ENCODE peak calls at places on chromosomes 5 and 9, in five cellular contexts. Q is fibroblast of lung, Z is endodermal cell, W is psoas muscle, J is A549. L is an unnamed sample.
A peak's percentile ranks its signal among the peaks of the same experiment; 100 is the strongest.

GRCh38 chr9:127426756-127427155 is 2.6 kb downstream of the ZNF79 start:
- DNase-seq in W (no peak), Q (no peak), Z (no peak), J (no peak), L (no peak)

GRCh38 chr9:124381073-124381945 is 33.9 kb downstream of the PSMB7 start:
- DNase-seq in Q (peak; percentile 65), W (no peak), Z (no peak), J (no peak), L (no peak)

GRCh38 chr5:156826150-156826549 is 23.9 kb upstream of the PPP1R2B start:
- DNase-seq in W (no peak), Q (no peak), Z (no peak), J (no peak), L (no peak)

GRCh38 chr5:59407967-59408366 is 485.6 kb downstream of the PDE4D start:
- DNase-seq in Q (no peak), J (no peak), Z (no peak), W (no peak), L (no peak)

GRCh38 chr5:118875131-118875530 is 113.2 kb downstream of the DTWD2 start:
- DNase-seq in W (no peak), J (no peak), Z (no peak), Q (no peak), L (no peak)

GRCh38 chr5:115069087-115069968 is 100.4 kb downstream of the TRIM36 start:
- DNase-seq in J (peak; percentile 33), Z (peak; percentile 79), W (no peak), Q (peak; percentile 45), L (peak; percentile 3)

GRCh38 chr9:89635007-89635742 is 30.4 kb downstream of the GADD45G start:
- DNase-seq in Q (peak; percentile 89), W (no peak), J (no peak), Z (no peak), L (no peak)

GRCh38 chr5:80711938-80712337 is 57.2 kb upstream of the DHFR start:
- DNase-seq in W (no peak), J (peak; percentile 31), Q (peak; percentile 19), Z (peak; percentile 85), L (no peak)

GRCh38 chr9:34383904-34384303 is 7.2 kb upstream of the MYORG start:
- DNase-seq in J (no peak), Z (no peak), Q (no peak), W (no peak), L (no peak)

GRCh38 chr5:181221105-181221791 is 1.8 kb upstream of the TRIM41 start:
- DNase-seq in Q (no peak), W (no peak), J (no peak), Z (no peak), L (no peak)

GRCh38 chr9:137149942-137150484 is 11.1 kb downstream of the GRIN1 start:
- DNase-seq in W (peak; percentile 42), J (peak; percentile 71), Z (no peak), Q (no peak), L (no peak)

GRCh38 chr5:111699976-111700375 is 57.0 kb downstream of the NREP start:
- DNase-seq in W (no peak), Q (peak; percentile 56), J (no peak), Z (no peak), L (no peak)

GRCh38 chr9:131020862-131021261 is 11.9 kb downstream of the LAMC3 start:
- DNase-seq in Z (no peak), J (no peak), W (no peak), Q (no peak), L (no peak)

GRCh38 chr9:115098226-115098965 is 19.6 kb downstream of the TNC start:
- DNase-seq in Q (peak; percentile 67), J (no peak), Z (no peak), W (no peak), L (no peak)

GRCh38 chr5:61256474-61256873 is 75.6 kb upstream of the ZSWIM6 start:
- DNase-seq in Z (no peak), W (no peak), J (no peak), Q (peak; percentile 16), L (no peak)

GRCh38 chr9:75039804-75040203 is 11.7 kb upstream of the CARNMT1 start:
- DNase-seq in Q (no peak), W (no peak), J (no peak), Z (no peak), L (no peak)

GRCh38 chr5:142674438-142675210 is 11.3 kb downstream of the FGF1 start:
- DNase-seq in Q (peak; percentile 91), J (no peak), Z (peak; percentile 37), W (peak; percentile 64), L (no peak)

GRCh38 chr9:131411719-131412681 is 18.1 kb downstream of the PRRC2B start:
- DNase-seq in W (no peak), Q (no peak), Z (no peak), J (no peak), L (no peak)

GRCh38 chr5:53922508-53923498 is 362.4 kb downstream of the NDUFS4 start:
- DNase-seq in J (no peak), Q (no peak), W (no peak), Z (no peak), L (no peak)

GRCh38 chr5:172450861-172451695 is 3.2 kb downstream of the SH3PXD2B start:
- DNase-seq in Z (peak; percentile 87), Q (no peak), W (no peak), J (peak; percentile 71), L (peak; percentile 51)

GRCh38 chr9:98442114-98442513 is 186.7 kb upstream of the TBC1D2 start:
- DNase-seq in Q (no peak), J (no peak), W (no peak), Z (peak; percentile 68), L (no peak)

GRCh38 chr9:75866273-75866871 is 24.1 kb upstream of the PCSK5 start:
- DNase-seq in Q (peak; percentile 25), J (no peak), Z (peak; percentile 72), W (no peak), L (no peak)

GRCh38 chr5:44511596-44511995 is 122.4 kb upstream of the FGF10 start:
- DNase-seq in W (no peak), Q (no peak), Z (peak; percentile 49), J (no peak), L (no peak)

GRCh38 chr9:107102011-107102410 is 181.1 kb upstream of the RAD23B start:
- DNase-seq in W (no peak), Q (no peak), Z (no peak), J (no peak), L (no peak)

GRCh38 chr5:174601937-174602336 is 122.4 kb upstream of the MSX2 start:
- DNase-seq in Q (peak; percentile 29), W (no peak), Z (no peak), J (no peak), L (no peak)

GRCh38 chr9:78674874-78675273 is 377.9 kb downstream of the PSAT1 start:
- DNase-seq in J (no peak), W (no peak), Q (no peak), Z (no peak), L (no peak)

GRCh38 chr9:101418518-101419111 is 17.0 kb downstream of the ALDOB start:
- DNase-seq in Z (no peak), W (no peak), J (no peak), Q (peak; percentile 40), L (no peak)

GRCh38 chr9:70427161-70427945 is 12.9 kb upstream of the KLF9 start:
- DNase-seq in Z (no peak), Q (peak; percentile 16), J (no peak), W (no peak), L (no peak)

GRCh38 chr9:18359335-18359734 is 114.6 kb upstream of the ADAMTSL1 start:
- DNase-seq in W (no peak), Z (no peak), Q (peak; percentile 93), J (no peak), L (no peak)

GRCh38 chr9:111970827-111971226 is 74.2 kb downstream of the UGCG start:
- DNase-seq in J (no peak), Z (no peak), W (no peak), Q (no peak), L (no peak)

GRCh38 chr5:176547811-176548210 is 1.3 kb upstream of the CDHR2 start:
- DNase-seq in Z (no peak), J (no peak), W (no peak), Q (no peak), L (no peak)

GRCh38 chr9:86287013-86287412 is 4.7 kb upstream of the ISCA1 start:
- DNase-seq in W (no peak), Q (peak; percentile 56), Z (peak; percentile 77), J (peak; percentile 13), L (no peak)

GRCh38 chr5:159083532-159083931 is 16.2 kb downstream of the EBF1 start:
- DNase-seq in J (no peak), Q (no peak), W (no peak), Z (peak; percentile 57), L (no peak)

GRCh38 chr9:105293408-105293807 is 49.0 kb downstream of the SLC44A1 start:
- DNase-seq in J (no peak), Z (no peak), W (no peak), Q (no peak), L (no peak)
- H3K27ac ChIP-seq in J (peak overlapping the region; percentile 10), Z (no peak overlapping the region), W (no peak overlapping the region), Q (no peak overlapping the region), L (peak overlapping the region; percentile 96)

GRCh38 chr5:132295505-132296411 is 1.6 kb downstream of the SLC22A4 start:
- DNase-seq in W (no peak), J (no peak), Z (no peak), Q (no peak), L (no peak)
- H3K27ac ChIP-seq in W (peak overlapping the region; percentile 96), J (peak overlapping the region; percentile 99), Z (no peak overlapping the region), Q (peak overlapping the region; percentile 90), L (no peak overlapping the region)

GRCh38 chr5:72151169-72151568 is 43.9 kb downstream of the MAP1B start:
- DNase-seq in W (no peak), Z (no peak), J (no peak), Q (no peak), L (no peak)

GRCh38 chr5:72153551-72153950 is 46.3 kb downstream of the MAP1B start:
- DNase-seq in J (no peak), Q (no peak), W (no peak), Z (no peak), L (no peak)

GRCh38 chr5:72154076-72154756 is 46.9 kb downstream of the MAP1B start:
- DNase-seq in Q (no peak), W (no peak), Z (no peak), J (no peak), L (no peak)

GRCh38 chr5:72151646-72152045 is 44.4 kb downstream of the MAP1B start:
- DNase-seq in W (no peak), J (no peak), Q (no peak), Z (no peak), L (no peak)

DNA sequence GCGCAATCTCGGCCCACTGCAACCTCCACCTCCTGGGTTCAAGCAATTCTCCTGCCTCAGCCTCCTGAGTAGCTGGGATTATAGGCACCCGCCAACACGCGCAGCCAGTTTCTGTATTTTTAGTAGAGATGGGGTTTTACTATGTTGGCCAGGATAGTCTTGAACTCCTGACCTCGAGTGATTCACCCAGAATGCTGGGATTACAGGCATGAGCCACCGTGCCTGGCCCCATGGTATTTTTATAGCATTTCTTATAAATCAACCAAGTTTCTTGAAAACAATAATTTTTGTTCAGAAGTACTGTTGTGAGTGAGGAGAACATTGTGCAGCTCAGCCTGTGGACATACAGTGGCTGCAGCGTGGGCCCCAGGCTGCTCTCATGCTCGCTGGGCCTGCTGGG is 45.2 kb downstream of the MAP1B start:
- DNase-seq in Z (no peak), W (no peak), Q (peak; percentile 63), J (no peak), L (no peak)
- H3K27ac ChIP-seq in Z (peak overlapping the region; percentile 26), W (no peak overlapping the region), Q (no peak overlapping the region), J (peak overlapping the region; percentile 32), L (no peak overlapping the region)

GRCh38 chr5:78541058-78541624 is 107.4 kb downstream of the LHFPL2 start:
- DNase-seq in J (no peak), Q (peak; percentile 60), Z (peak; percentile 29), W (no peak), L (no peak)
- H3K27ac ChIP-seq in J (peak overlapping the region; percentile 58), Q (no peak overlapping the region), Z (peak overlapping the region; percentile 19), W (no peak overlapping the region), L (peak overlapping the region; percentile 79)